ENCODE peak calls at places on chromosomes 6 and 20, in ten cellular contexts. E, Z, Y, I, Q, T, O, L, M and F are unnamed samples.

GRCh38 chr6:4036581-4036980 is 42.4 kb downstream of the FAM217A start:
- DNase-seq in L (no peak), I (no peak), Y (no peak), T (no peak), Z (no peak), E (no peak), M (no peak), Q (no peak), O (no peak), F (no peak)

GRCh38 chr6:42367353-42368011 is 84.2 kb downstream of the TRERF1 start:
- DNase-seq in Q (no peak), Z (peak; percentile 19), E (no peak), T (no peak), Y (no peak), O (no peak), I (no peak), M (no peak), L (peak; percentile 71), F (no peak)

GRCh38 chr20:5065489-5066383 is 54.0 kb downstream of the PCNA start:
- DNase-seq in Z (no peak), Y (no peak), M (peak; percentile 82), E (no peak), Q (peak; percentile 99), O (peak; percentile 21), I (no peak), L (no peak), T (no peak), F (peak; percentile 75)

GRCh38 chr6:45743028-45743615 is 272.5 kb downstream of the CLIC5 start:
- DNase-seq in O (no peak), Z (no peak), I (no peak), Y (no peak), M (no peak), E (no peak), Q (no peak), T (no peak), L (no peak), F (no peak)

GRCh38 chr6:33455051-33455450 is 675 bp downstream of the ZBTB9 start:
- DNase-seq in Q (peak; percentile 14), Z (no peak), E (no peak), Y (no peak), L (peak; percentile 8), M (no peak), T (no peak), I (no peak), O (no peak), F (no peak)

GRCh38 chr6:38846361-38846760 is 131.2 kb downstream of the DNAH8 start:
- DNase-seq in Z (no peak), I (no peak), E (no peak), Y (no peak), Q (no peak), T (no peak), L (no peak), O (no peak), M (no peak), F (no peak)

GRCh38 chr6:127971386-127971785 is 70.5 kb upstream of the THEMIS start:
- DNase-seq in L (no peak), O (no peak), I (no peak), M (no peak), Q (no peak), Y (no peak), E (no peak), T (no peak), Z (no peak), F (no peak)

GRCh38 chr6:32120573-32121059 is 7.4 kb downstream of the ATF6B start:
- DNase-seq in I (no peak), Z (no peak), Q (no peak), L (no peak), T (no peak), O (no peak), M (no peak), Y (no peak), E (no peak), F (no peak)

GRCh38 chr6:42339991-42340401 is 111.7 kb downstream of the TRERF1 start:
- DNase-seq in L (peak; percentile 73), Y (no peak), O (no peak), E (no peak), Z (no peak), M (no peak), T (no peak), Q (peak; percentile 28), I (no peak), F (no peak)

GRCh38 chr6:31557443-31558317 is 10.3 kb downstream of the NFKBIL1 start:
- DNase-seq in M (no peak), Z (no peak), Q (no peak), I (no peak), Y (no peak), T (no peak), E (no peak), O (no peak), L (no peak), F (no peak)

GRCh38 chr6:3471286-3471685 is 14.4 kb upstream of the SLC22A23 start:
- DNase-seq in T (no peak), O (no peak), Z (no peak), Y (no peak), M (no peak), E (no peak), L (no peak), Q (no peak), I (no peak), F (no peak)

GRCh38 chr6:149855040-149855654 is 9.0 kb downstream of the LRP11 start:
- DNase-seq in Q (peak; percentile 92), O (no peak), M (peak; percentile 89), T (no peak), L (no peak), Z (no peak), E (no peak), Y (no peak), I (no peak), F (peak; percentile 93)

GRCh38 chr6:106533079-106533478 is 96.2 kb downstream of the RTN4IP1 start:
- DNase-seq in Q (no peak), T (no peak), O (no peak), I (no peak), Z (no peak), M (no peak), L (no peak), E (no peak), Y (no peak), F (no peak)

GRCh38 chr6:72140795-72141194 is 254.4 kb downstream of the RIMS1 start:
- DNase-seq in M (peak; percentile 12), O (no peak), Z (no peak), Y (no peak), I (no peak), Q (peak; percentile 22), E (no peak), T (no peak), L (no peak), F (no peak)

GRCh38 chr20:5895626-5896025 is 54.7 kb downstream of the TRMT6 start:
- DNase-seq in Z (no peak), M (no peak), Y (no peak), I (no peak), Q (no peak), L (no peak), E (no peak), T (no peak), O (no peak), F (no peak)

GRCh38 chr6:166647896-166648295 is 20.8 kb upstream of the RPS6KA2 start:
- DNase-seq in M (no peak), O (no peak), E (no peak), I (no peak), Z (no peak), Q (no peak), T (no peak), Y (no peak), L (no peak), F (no peak)

GRCh38 chr20:46951405-46951804 is 56.8 kb downstream of the EYA2 start:
- DNase-seq in Q (peak; percentile 66), L (no peak), T (no peak), E (no peak), O (no peak), M (no peak), I (no peak), Z (no peak), Y (no peak), F (no peak)

GRCh38 chr20:63533871-63534393 is 3.2 kb downstream of the PTK6 start:
- DNase-seq in O (no peak), T (no peak), L (no peak), M (no peak), Q (no peak), Y (no peak), E (no peak), Z (no peak), I (no peak), F (no peak)

GRCh38 chr6:111480988-111481830 is 1.8 kb downstream of the REV3L start:
- DNase-seq in M (peak; percentile 32), O (no peak), Y (no peak), T (no peak), Q (peak; percentile 35), I (no peak), E (no peak), L (no peak), Z (no peak), F (peak; percentile 36)

GRCh38 chr6:43712590-43712989 is 25.0 kb upstream of the MRPS18A start:
- DNase-seq in O (no peak), T (no peak), M (no peak), Y (no peak), L (no peak), E (no peak), Q (no peak), I (no peak), Z (no peak), F (no peak)

GRCh38 chr20:41714030-41714429 is 95.9 kb upstream of the CHD6 start:
- DNase-seq in I (no peak), M (no peak), T (no peak), O (no peak), Y (no peak), E (no peak), L (no peak), Q (no peak), Z (no peak), F (no peak)

GRCh38 chr20:20369353-20370086 is 1.6 kb downstream of the INSM1 start:
- DNase-seq in M (no peak), Y (no peak), O (no peak), L (no peak), Z (no peak), T (peak; percentile 61), I (no peak), E (no peak), Q (no peak), F (no peak)

GRCh38 chr6:155521719-155522118 is 66.1 kb upstream of the NOX3 start:
- DNase-seq in L (no peak), T (no peak), I (no peak), Q (peak; percentile 80), Z (no peak), M (no peak), O (no peak), Y (no peak), E (no peak), F (no peak)

GRCh38 chr6:109738667-109739066 is 47.6 kb downstream of the FIG4 start:
- DNase-seq in I (no peak), M (no peak), L (no peak), O (no peak), T (no peak), E (no peak), Z (no peak), Q (no peak), Y (no peak), F (no peak)

GRCh38 chr6:2038096-2038495 is 207.3 kb downstream of the GMDS start:
- DNase-seq in Z (no peak), M (no peak), L (no peak), E (no peak), Q (no peak), Y (no peak), O (no peak), I (no peak), T (no peak), F (no peak)

GRCh38 chr6:96015321-96015790 is 418 bp upstream of the FUT9 start:
- DNase-seq in O (no peak), Q (no peak), Y (no peak), T (peak; percentile 82), Z (no peak), E (no peak), L (no peak), M (no peak), I (no peak), F (no peak)

GRCh38 chr6:54031194-54031593 is 80.0 kb upstream of the MLIP start:
- DNase-seq in Z (no peak), L (no peak), Y (no peak), T (no peak), E (no peak), O (no peak), Q (no peak), I (no peak), M (no peak), F (no peak)

GRCh38 chr6:140043762-140044378 is 669.4 kb upstream of the CITED2 start:
- DNase-seq in Y (no peak), E (no peak), M (peak; percentile 63), L (no peak), I (no peak), T (no peak), Q (peak; percentile 56), Z (no peak), O (no peak), F (no peak)